ENCODE peak calls at places on chromosomes 2 and 18, in nine cellular contexts. S, Q, T, R, P, N, D, W and Z are unnamed samples.

GRCh38 chr18:54777118-54777791 is 51.0 kb upstream of the RAB27B start:
- DNase-seq in S (no peak), Q (peak), T (no peak), R (no peak), P (no peak), N (no peak), D (no peak), W (no peak), Z (no peak)

GRCh38 chr18:57434536-57435494 is at the start of gene ONECUT2:
- DNase-seq in S (peak), Q (peak), T (peak), R (peak), P (peak), N (peak), D (peak), W (peak), Z (peak)

GRCh38 chr2:21220930-21221329 is 97.2 kb downstream of the TDRD15 start:
- DNase-seq in S (no peak), Q (no peak), T (no peak), R (peak), P (no peak), N (no peak), D (no peak), W (no peak), Z (no peak)

GRCh38 chr2:128091691-128092050 is 671 bp downstream of the UGGT1 start:
- DNase-seq in S (no peak), Q (peak), T (no peak), R (peak), P (no peak), N (no peak), D (no peak), W (no peak), Z (peak)

GRCh38 chr18:49521251-49521650 is 34.2 kb upstream of the C18orf32 start:
- DNase-seq in S (no peak), Q (no peak), T (no peak), R (no peak), P (no peak), N (no peak), D (no peak), W (no peak), Z (peak)

GRCh38 chr2:161417428-161418274 is 1.6 kb downstream of the TBR1 start:
- DNase-seq in S (no peak), Q (no peak), T (no peak), R (no peak), P (no peak), N (no peak), D (peak), W (no peak), Z (no peak)

GRCh38 chr2:241272722-241273551 is 42.5 kb downstream of the HDLBP start:
- DNase-seq in S (peak), Q (peak), T (peak), R (peak), P (peak), N (peak), D (peak), W (peak), Z (peak)

GRCh38 chr2:96084006-96084857 is 32.1 kb downstream of the ADRA2B start:
- DNase-seq in S (no peak), Q (no peak), T (no peak), R (no peak), P (no peak), N (no peak), D (no peak), W (no peak), Z (no peak)

GRCh38 chr2:159053186-159054031 is 85.0 kb downstream of the TANC1 start:
- DNase-seq in S (no peak), Q (peak), T (peak), R (peak), P (peak), N (no peak), D (no peak), W (no peak), Z (peak)

GRCh38 chr2:10252651-10253050 is 50.1 kb upstream of the HPCAL1 start:
- DNase-seq in S (no peak), Q (no peak), T (no peak), R (no peak), P (no peak), N (no peak), D (peak), W (no peak), Z (no peak)

GRCh38 chr18:10524507-10525425 is 1.1 kb upstream of the NAPG start:
- DNase-seq in S (no peak), Q (no peak), T (no peak), R (no peak), P (peak), N (no peak), D (no peak), W (no peak), Z (no peak)

GRCh38 chr2:74953796-74954499 is 4.5 kb upstream of the POLE4 start:
- DNase-seq in S (no peak), Q (no peak), T (no peak), R (peak), P (no peak), N (no peak), D (no peak), W (no peak), Z (no peak)

GRCh38 chr2:70902579-70902978 is 33.1 kb upstream of the ATP6V1B1 start:
- DNase-seq in S (no peak), Q (no peak), T (no peak), R (no peak), P (no peak), N (no peak), D (no peak), W (no peak), Z (no peak)

GRCh38 chr18:48875314-48875941 is 75.3 kb downstream of the SMAD7 start:
- DNase-seq in S (no peak), Q (no peak), T (no peak), R (no peak), P (no peak), N (no peak), D (no peak), W (no peak), Z (no peak)

GRCh38 chr2:112481528-112482228 is at the start of gene TTL:
- DNase-seq in S (peak), Q (peak), T (peak), R (peak), P (peak), N (peak), D (peak), W (peak), Z (peak)

GRCh38 chr18:75204262-75204977 is 4.5 kb downstream of the PTGR3 start:
- DNase-seq in S (peak), Q (peak), T (peak), R (no peak), P (no peak), N (no peak), D (peak), W (no peak), Z (peak)

GRCh38 chr2:180664507-180664906 is 315.9 kb upstream of the UBE2E3 start:
- DNase-seq in S (no peak), Q (no peak), T (no peak), R (no peak), P (no peak), N (no peak), D (no peak), W (no peak), Z (peak)

GRCh38 chr18:41545091-41545888 is 409.7 kb upstream of the PIK3C3 start:
- DNase-seq in S (no peak), Q (no peak), T (no peak), R (no peak), P (no peak), N (no peak), D (no peak), W (no peak), Z (no peak)

GRCh38 chr2:38578832-38579231 is 23.9 kb downstream of the HNRNPLL start:
- DNase-seq in S (no peak), Q (no peak), T (no peak), R (no peak), P (no peak), N (no peak), D (no peak), W (no peak), Z (no peak)

GRCh38 chr2:164044637-164045036 is 308.8 kb upstream of the FIGN start:
- DNase-seq in S (peak), Q (no peak), T (peak), R (no peak), P (no peak), N (no peak), D (no peak), W (no peak), Z (no peak)

GRCh38 chr18:74949611-74950010 is 259.3 kb downstream of the PTGR3 start:
- DNase-seq in S (no peak), Q (no peak), T (no peak), R (no peak), P (no peak), N (no peak), D (no peak), W (no peak), Z (peak)

GRCh38 chr18:73688851-73689659 is 458.6 kb downstream of the FBXO15 start:
- DNase-seq in S (no peak), Q (peak), T (peak), R (peak), P (no peak), N (no peak), D (peak), W (no peak), Z (peak)

GRCh38 chr18:8607776-8608682 is 1.2 kb upstream of the RAB12 start:
- DNase-seq in S (no peak), Q (peak), T (peak), R (no peak), P (peak), N (no peak), D (no peak), W (no peak), Z (peak)

GRCh38 chr2:123747316-123747715 is 277.8 kb upstream of the CNTNAP5 start:
- DNase-seq in S (no peak), Q (no peak), T (no peak), R (no peak), P (no peak), N (no peak), D (no peak), W (no peak), Z (no peak)

GRCh38 chr2:171272039-171272438 is 111.3 kb upstream of the TLK1 start:
- DNase-seq in S (no peak), Q (peak), T (peak), R (peak), P (peak), N (no peak), D (peak), W (no peak), Z (peak)

GRCh38 chr2:218658671-218659257 is 659 bp downstream of the ZNF142 start:
- DNase-seq in S (no peak), Q (peak), T (peak), R (peak), P (peak), N (peak), D (peak), W (no peak), Z (peak)

GRCh38 chr2:229725716-229726346 is 11.5 kb upstream of the DNER start:
- DNase-seq in S (no peak), Q (peak), T (peak), R (no peak), P (peak), N (no peak), D (no peak), W (no peak), Z (peak)